ENCODE peak calls at places on chromosomes 11 and 22, in ten cellular contexts. R is activated gamma-delta T cell; P is psoas muscle; S is stimulated activated CD8-positive, alpha-beta memory T cell treated with anti-CD3 and anti-CD28 coated beads, Interleukin-7, amount 100 ng/mL, for 24 hours; Y is activated T-cell treated with anti-CD3 and anti-CD28 coated beads for 1 hour; K is stimulated activated CD4-positive, alpha-beta T cell treated with anti-CD3 and anti-CD28 coated beads, Interleukin-1b, Interleukin-23, amount 100 ng/mL, for 24 hours; H is amniotic epithelial cell; Z is occipital lobe; U is sigmoid colon; Q is epithelial cell of esophagus. T is an unnamed sample.

GRCh38 chr11:13222285-13222684 is 55.3 kb upstream of the BMAL1 start:
- DNase-seq in R (no peak), P (no peak), S (no peak), Y (no peak), K (no peak), H (no peak), Z (no peak), U (no peak), Q (peak; percentile 78), T (peak; percentile 33)

GRCh38 chr11:5596611-5597201 is at the start of gene TRIM6:
- DNase-seq in R (no peak), P (peak; percentile 55), S (no peak), Y (no peak), K (no peak), H (peak; percentile 85), Z (no peak), U (peak; percentile 83), Q (peak; percentile 23), T (no peak)

GRCh38 chr11:66020618-66021357 is 5.5 kb downstream of the CATSPER1 start:
- DNase-seq in R (no peak), P (peak; percentile 49), S (no peak), Y (no peak), K (no peak), H (peak; percentile 45), Z (no peak), U (no peak), Q (peak; percentile 74), T (no peak)

GRCh38 chr22:33274214-33274828 is 216.1 kb upstream of the SYN3 start:
- DNase-seq in R (no peak), P (no peak), S (no peak), Y (no peak), K (peak; percentile 1), H (no peak), Z (no peak), U (no peak), Q (no peak), T (peak; percentile 83)

GRCh38 chr11:20158597-20159257 is 1.5 kb downstream of the DBX1 start:
- DNase-seq in R (no peak), P (peak; percentile 44), S (no peak), Y (no peak), K (no peak), H (peak; percentile 64), Z (no peak), U (peak; percentile 61), Q (peak; percentile 68), T (peak; percentile 84)

GRCh38 chr11:501001-501682 is 5.9 kb downstream of the RNH1 start:
- DNase-seq in R (no peak), P (no peak), S (no peak), Y (no peak), K (no peak), H (no peak), Z (no peak), U (no peak), Q (no peak), T (no peak)

GRCh38 chr11:47924184-47924671 is 56.1 kb upstream of the PTPRJ start:
- DNase-seq in R (no peak), P (no peak), S (no peak), Y (no peak), K (no peak), H (peak; percentile 94), Z (no peak), U (no peak), Q (peak; percentile 43), T (no peak)

GRCh38 chr22:30565341-30565740 is 9.1 kb downstream of the GAL3ST1 start:
- DNase-seq in R (no peak), P (no peak), S (no peak), Y (no peak), K (no peak), H (peak; percentile 61), Z (no peak), U (no peak), Q (no peak), T (no peak)

GRCh38 chr11:66568124-66568916 is at the start of gene CTSF:
- DNase-seq in R (peak; percentile 69), P (peak; percentile 89), S (peak; percentile 51), Y (peak; percentile 64), K (peak; percentile 61), H (peak; percentile 68), Z (peak; percentile 89), U (peak; percentile 95), Q (peak; percentile 76), T (no peak)

GRCh38 chr22:20249797-20250354 is 18.2 kb downstream of the RTN4R start:
- DNase-seq in R (no peak), P (peak; percentile 53), S (no peak), Y (no peak), K (no peak), H (peak; percentile 8), Z (peak; percentile 63), U (peak; percentile 78), Q (peak; percentile 41), T (no peak)

GRCh38 chr22:22709719-22710445 is 65.5 kb downstream of the GGTLC2 start:
- DNase-seq in R (no peak), P (no peak), S (no peak), Y (no peak), K (no peak), H (no peak), Z (no peak), U (no peak), Q (no peak), T (peak; percentile 87)

GRCh38 chr11:44326615-44327475 is 16.9 kb upstream of the ALX4 start:
- DNase-seq in R (no peak), P (no peak), S (no peak), Y (no peak), K (no peak), H (no peak), Z (no peak), U (no peak), Q (peak; percentile 18), T (no peak)

T was measured in H1.